ENCODE peak calls at places on chromosomes 6 and 20, in six cellular contexts. D is GM12892, F is activated T-cell treated with anti-CD3 and anti-CD28 coated beads for 48 hours, K is A549, U is upper lobe of left lung, E is non-pigmented ciliary epithelial cell. C is an unnamed sample.

GRCh38 chr6:168131464-168132415 is 52.7 kb upstream of the FRMD1 start:
- DNase-seq in D (no peak), F (no peak), K (no peak), U (no peak), E (no peak), C (no peak)

GRCh38 chr6:46199387-46199786 is 28.6 kb upstream of the ENPP5 start:
- DNase-seq in D (no peak), F (no peak), K (no peak), U (no peak), E (no peak), C (no peak)

GRCh38 chr6:37994238-37994637 is 174.7 kb downstream of the ZFAND3 start:
- DNase-seq in D (no peak), F (no peak), K (no peak), U (no peak), E (no peak), C (peak; percentile 43)

GRCh38 chr20:43751167-43752050 is 24.6 kb upstream of the GTSF1L start:
- DNase-seq in D (peak; percentile 57), F (peak; percentile 51), K (no peak), U (no peak), E (peak; percentile 83), C (no peak)

GRCh38 chr20:42844751-42845150 is 345.0 kb downstream of the PTPRT start:
- DNase-seq in D (no peak), F (no peak), K (no peak), U (no peak), E (no peak), C (no peak)

GRCh38 chr6:14072084-14072483 is 45.5 kb upstream of the CD83 start:
- DNase-seq in D (no peak), F (no peak), K (no peak), U (no peak), E (no peak), C (no peak)

GRCh38 chr20:58597021-58597940 is 53.8 kb upstream of the STX16 start:
- DNase-seq in D (no peak), F (no peak), K (no peak), U (no peak), E (no peak), C (no peak)

GRCh38 chr6:34236423-34237315 is at the start of gene HMGA1:
- DNase-seq in D (peak; percentile 91), F (peak; percentile 86), K (peak; percentile 90), U (peak; percentile 96), E (no peak), C (peak; percentile 91)

GRCh38 chr6:148535976-148536375 is 193.3 kb downstream of the SASH1 start:
- DNase-seq in D (no peak), F (no peak), K (no peak), U (no peak), E (no peak), C (no peak)

GRCh38 chr6:69868961-69869360 is 2.6 kb downstream of the COL19A1 start:
- DNase-seq in D (no peak), F (no peak), K (no peak), U (no peak), E (no peak), C (peak; percentile 56)

GRCh38 chr6:149860834-149861602 is 3.1 kb downstream of the LRP11 start:
- DNase-seq in D (no peak), F (no peak), K (no peak), U (no peak), E (no peak), C (no peak)

GRCh38 chr6:66128238-66128637 is 421.2 kb upstream of the EYS start:
- DNase-seq in D (no peak), F (no peak), K (no peak), U (no peak), E (no peak), C (no peak)

GRCh38 chr6:41901882-41902519 is 6.8 kb upstream of the USP49 start:
- DNase-seq in D (no peak), F (peak; percentile 35), K (peak; percentile 52), U (no peak), E (no peak), C (no peak)

GRCh38 chr6:159036673-159037072 is 8.1 kb downstream of the TAGAP start:
- DNase-seq in D (no peak), F (no peak), K (no peak), U (peak; percentile 52), E (no peak), C (no peak)

GRCh38 chr20:63071541-63072181 is 64.9 kb upstream of the BHLHE23 start:
- DNase-seq in D (no peak), F (no peak), K (peak; percentile 60), U (no peak), E (peak; percentile 56), C (no peak)

GRCh38 chr20:31760457-31761240 is 21.6 kb downstream of the TPX2 start:
- DNase-seq in D (no peak), F (no peak), K (no peak), U (no peak), E (no peak), C (no peak)

GRCh38 chr6:26412225-26412624 is 10.2 kb downstream of the BTN3A1 start:
- DNase-seq in D (no peak), F (no peak), K (no peak), U (no peak), E (no peak), C (no peak)

GRCh38 chr6:14968056-14968643 is 277.7 kb upstream of the JARID2 start:
- DNase-seq in D (no peak), F (no peak), K (no peak), U (no peak), E (no peak), C (no peak)

GRCh38 chr20:16846011-16846410 is 97.9 kb downstream of the OTOR start:
- DNase-seq in D (no peak), F (no peak), K (no peak), U (no peak), E (no peak), C (no peak)

GRCh38 chr6:102204336-102204735 is 810.8 kb downstream of the GRIK2 start:
- DNase-seq in D (no peak), F (no peak), K (no peak), U (no peak), E (no peak), C (no peak)

GRCh38 chr6:148240866-148241477 is 101.7 kb upstream of the SASH1 start:
- DNase-seq in D (no peak), F (no peak), K (no peak), U (no peak), E (no peak), C (no peak)

GRCh38 chr6:51989789-51990188 is 97.6 kb downstream of the PKHD1 start:
- DNase-seq in D (no peak), F (no peak), K (no peak), U (no peak), E (no peak), C (no peak)

GRCh38 chr6:80143312-80143960 is 37.0 kb downstream of the BCKDHB start:
- DNase-seq in D (no peak), F (no peak), K (peak; percentile 41), U (no peak), E (no peak), C (peak; percentile 15)